ENCODE peak calls at places on chromosomes 12 and 14, in nine cellular contexts. I is omental fat pad, B is right cardiac atrium, Y is AG09319, X is GM23338, R is fibroblast of lung, H is NCI-H1105 treated with DMSO at 0.1 percent for 48 hours, Q is AG04449, L is body of pancreas. Z is an unnamed sample.

GRCh38 chr14:20305265-20306078 is at the start of gene TTC5:
- DNase-seq in I (peak), R (peak), H (peak), Y (peak), X (peak), Q (peak), L (peak), B (peak), Z (peak)

GRCh38 chr14:64137657-64138290 is 156.4 kb downstream of the ESR2 start:
- DNase-seq in L (peak), B (no peak), Y (no peak), X (peak), I (no peak), Q (no peak), H (no peak), R (peak), Z (no peak)

GRCh38 chr12:27733052-27733656 is 22.5 kb downstream of the MRPS35 start:
- DNase-seq in Q (no peak), H (peak), I (no peak), B (no peak), Y (no peak), L (peak), R (peak), X (peak), Z (no peak)

GRCh38 chr14:105500726-105501101 is 9.7 kb downstream of the TEDC1 start:
- DNase-seq in I (no peak), Q (no peak), Y (no peak), R (no peak), H (no peak), X (no peak), B (no peak), L (no peak), Z (no peak)

GRCh38 chr12:103547929-103548328 is 39.1 kb upstream of the STAB2 start:
- DNase-seq in I (no peak), Y (no peak), L (no peak), Q (no peak), B (no peak), X (peak), R (no peak), H (peak), Z (no peak)

GRCh38 chr14:36553650-36554260 is 28.7 kb downstream of the NKX2-8 start:
- DNase-seq in H (peak), B (no peak), R (peak), L (peak), Y (peak), Q (peak), X (peak), I (no peak), Z (no peak)

GRCh38 chr12:88931598-88931997 is 351.3 kb upstream of the KITLG start:
- DNase-seq in R (no peak), B (no peak), Y (no peak), L (no peak), H (no peak), X (no peak), Q (no peak), I (no peak), Z (no peak)

GRCh38 chr14:88592016-88592415 is 29.2 kb downstream of the ZC3H14 start:
- DNase-seq in Y (no peak), B (no peak), X (no peak), L (peak), I (no peak), H (no peak), Q (no peak), R (peak), Z (no peak)

GRCh38 chr14:104309657-104310369 is 171.4 kb downstream of the KIF26A start:
- DNase-seq in H (no peak), B (peak), Y (no peak), I (no peak), X (no peak), R (no peak), Q (no peak), L (no peak), Z (no peak)

GRCh38 chr14:104885973-104886689 is 21.1 kb downstream of the CEP170B start:
- DNase-seq in L (peak), R (no peak), I (peak), Q (no peak), H (no peak), B (peak), X (no peak), Y (no peak), Z (no peak)

Z was measured in iPS DF 19.7.